ENCODE peak calls at places on chromosomes 6 and 20, in seven cellular contexts. D is transverse colon, E is prostate gland, X is suprapubic skin, T is SK-N-SH, G is HCT116, S is GM23338. O is an unnamed sample.

GRCh38 chr6:82980086-82980485 is 85.6 kb downstream of the UBE3D start:
- DNase-seq in D (no peak), E (no peak), X (no peak), T (no peak), G (no peak), S (no peak), O (no peak)

GRCh38 chr6:142914371-142914770 is 30.6 kb downstream of the HIVEP2 start:
- DNase-seq in D (no peak), E (no peak), X (no peak), T (no peak), G (no peak), S (no peak), O (no peak)

GRCh38 chr20:45336530-45337366 is 11.5 kb downstream of the SDC4 start:
- DNase-seq in D (peak), E (no peak), X (no peak), T (no peak), G (no peak), S (no peak), O (no peak)

GRCh38 chr6:132675749-132676148 is 16.8 kb upstream of the TAAR1 start:
- DNase-seq in D (no peak), E (no peak), X (no peak), T (no peak), G (no peak), S (no peak), O (peak)

GRCh38 chr20:13791562-13792459 is 7.0 kb downstream of the NDUFAF5 start:
- DNase-seq in D (no peak), E (no peak), X (no peak), T (no peak), G (no peak), S (no peak), O (no peak)

GRCh38 chr20:634526-634925 is 18.5 kb downstream of the SRXN1 start:
- DNase-seq in D (no peak), E (no peak), X (no peak), T (peak), G (no peak), S (no peak), O (no peak)

GRCh38 chr6:21186479-21187055 is 407.0 kb upstream of the SOX4 start:
- DNase-seq in D (no peak), E (no peak), X (no peak), T (no peak), G (no peak), S (no peak), O (no peak)

GRCh38 chr6:131694832-131695426 is 6.3 kb downstream of the OR2A4 start:
- DNase-seq in D (peak), E (peak), X (no peak), T (peak), G (peak), S (peak), O (no peak)

GRCh38 chr6:161003336-161003735 is 11.8 kb downstream of the MAP3K4 start:
- DNase-seq in D (no peak), E (no peak), X (no peak), T (no peak), G (no peak), S (no peak), O (no peak)

GRCh38 chr6:137701942-137702341 is 165.1 kb upstream of the TNFAIP3 start:
- DNase-seq in D (no peak), E (no peak), X (no peak), T (no peak), G (no peak), S (no peak), O (no peak)

GRCh38 chr6:44428682-44429081 is 41.2 kb downstream of the CDC5L start:
- DNase-seq in D (no peak), E (no peak), X (no peak), T (no peak), G (no peak), S (no peak), O (no peak)

GRCh38 chr6:13395272-13396237 is 67.2 kb upstream of the TBC1D7 start:
- DNase-seq in D (peak), E (peak), X (no peak), T (peak), G (no peak), S (no peak), O (peak)
- TF ChIP-seq POLR2AphosphoS5 in D (no peak), E (peak), X (no peak), T (peak), G (no peak), S (no peak), O (peak)

DNA sequence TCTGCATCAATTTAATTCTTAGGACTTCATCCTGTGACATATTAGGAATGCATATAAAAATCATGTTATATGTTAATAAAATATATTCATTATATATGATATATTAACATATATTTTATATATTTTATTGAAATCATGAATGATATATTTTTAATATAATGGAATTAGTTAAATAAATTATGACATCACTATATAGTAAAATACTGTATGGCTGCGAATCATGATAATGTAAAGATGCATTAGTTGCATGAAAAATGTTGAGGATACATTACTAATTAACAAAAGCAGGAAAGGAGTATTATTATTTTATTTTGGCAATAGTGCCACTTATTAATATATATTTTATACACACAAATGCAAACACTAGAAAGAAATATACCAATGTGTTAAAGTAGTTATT is 8.4 kb upstream of the RNF217 start:
- DNase-seq in D (no peak), E (no peak), X (no peak), T (no peak), G (no peak), S (no peak), O (no peak)
- TF ChIP-seq POLR2AphosphoS5 in D (no peak), E (no peak), X (no peak), T (no peak), G (no peak), S (no peak), O (no peak)

GRCh38 chr6:105476978-105477377 is 74.1 kb upstream of the PREP start:
- DNase-seq in D (no peak), E (no peak), X (no peak), T (no peak), G (no peak), S (no peak), O (no peak)
- TF ChIP-seq POLR2AphosphoS5 in D (no peak), E (no peak), X (no peak), T (no peak), G (no peak), S (no peak), O (no peak)

GRCh38 chr20:32192698-32193097 is 14.8 kb downstream of the PLAGL2 start:
- DNase-seq in D (no peak), E (no peak), X (no peak), T (no peak), G (no peak), S (no peak), O (no peak)

GRCh38 chr20:32191873-32192272 is 15.7 kb downstream of the PLAGL2 start:
- DNase-seq in D (no peak), E (no peak), X (no peak), T (no peak), G (no peak), S (no peak), O (no peak)

GRCh38 chr20:32199006-32199405 is 8.5 kb downstream of the PLAGL2 start:
- DNase-seq in D (no peak), E (no peak), X (no peak), T (no peak), G (no peak), S (no peak), O (no peak)

GRCh38 chr20:32191422-32191821 is 16.1 kb downstream of the PLAGL2 start:
- DNase-seq in D (no peak), E (no peak), X (no peak), T (no peak), G (no peak), S (no peak), O (no peak)

GRCh38 chr20:32195581-32195980 is 12.0 kb downstream of the PLAGL2 start:
- DNase-seq in D (no peak), E (peak), X (no peak), T (no peak), G (no peak), S (no peak), O (no peak)
- TF ChIP-seq POLR2AphosphoS5 in D (no peak), E (peak), X (no peak), T (no peak), G (no peak), S (no peak), O (no peak)

GRCh38 chr20:47885909-47886453 is 100.7 kb upstream of the SULF2 start:
- DNase-seq in D (no peak), E (no peak), X (no peak), T (no peak), G (no peak), S (no peak), O (no peak)
- TF ChIP-seq POLR2AphosphoS5 in D (no peak), E (no peak), X (no peak), T (no peak), G (no peak), S (no peak), O (no peak)

GRCh38 chr6:16239090-16239797 is 857 bp downstream of the GMPR start:
- DNase-seq in D (peak), E (peak), X (peak), T (peak), G (no peak), S (peak), O (peak)
- TF ChIP-seq POLR2AphosphoS5 in D (peak), E (peak), X (no peak), T (no peak), G (peak), S (no peak), O (no peak)

GRCh38 chr20:41125530-41126457 is 11.5 kb upstream of the PLCG1 start:
- DNase-seq in D (no peak), E (no peak), X (no peak), T (no peak), G (no peak), S (no peak), O (no peak)
- TF ChIP-seq POLR2AphosphoS5 in D (no peak), E (no peak), X (no peak), T (no peak), G (peak), S (no peak), O (peak)

DNA sequence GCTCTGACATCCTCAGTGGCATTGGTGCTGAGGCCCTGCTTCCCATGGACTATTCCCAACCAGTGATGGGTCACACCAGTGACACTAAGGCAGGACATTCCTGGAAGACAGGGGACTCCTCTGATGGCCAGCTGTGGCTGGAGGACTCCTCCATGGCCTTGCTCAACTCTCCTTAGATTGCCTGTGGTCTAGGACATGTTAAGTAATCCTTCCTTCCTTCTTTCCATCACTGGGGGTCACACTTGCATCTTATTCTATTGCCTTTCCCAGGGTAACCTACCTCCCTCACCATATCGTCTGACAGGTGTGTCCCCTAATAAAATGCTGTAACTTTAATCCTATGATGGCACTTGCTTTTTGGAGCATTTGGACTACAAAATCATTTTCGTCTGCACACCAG is 24.5 kb upstream of the HLA-A start:
- DNase-seq in D (no peak), E (no peak), X (no peak), T (no peak), G (no peak), S (peak), O (peak)
- TF ChIP-seq POLR2AphosphoS5 in D (no peak), E (no peak), X (no peak), T (no peak), G (no peak), S (no peak), O (no peak)